ENCODE peak calls at places on chromosomes 11 and 22, in nine cellular contexts. D is left lung, C is heart right ventricle, Q is neural progenitor cell, N is psoas muscle, F is adrenal gland, W is pancreas, K is tibial artery, G is tibial nerve. L is an unnamed sample.

GRCh38 chr11:64379160-64379559 is 20.2 kb downstream of the RPS6KA4 start:
- DNase-seq in D (no peak), C (no peak), Q (no peak), N (no peak), F (no peak), W (no peak), K (no peak), G (no peak), L (no peak)

GRCh38 chr11:36268337-36268931 is 20.8 kb downstream of the COMMD9 start:
- DNase-seq in D (no peak), C (no peak), Q (no peak), N (no peak), F (no peak), W (no peak), K (no peak), G (no peak), L (no peak)

GRCh38 chr11:45298718-45299117 is 12.6 kb upstream of the SYT13 start:
- DNase-seq in D (no peak), C (no peak), Q (peak; percentile 20), N (no peak), F (no peak), W (no peak), K (no peak), G (no peak), L (no peak)

GRCh38 chr11:115848614-115849013 is 344.4 kb upstream of the CADM1 start:
- DNase-seq in D (no peak), C (no peak), Q (no peak), N (no peak), F (no peak), W (no peak), K (no peak), G (no peak), L (no peak)

GRCh38 chr11:69951821-69952590 is 126.1 kb upstream of the ANO1 start:
- DNase-seq in D (peak; percentile 50), C (no peak), Q (no peak), N (peak; percentile 23), F (no peak), W (no peak), K (no peak), G (no peak), L (no peak)

GRCh38 chr11:95429376-95429907 is 198.4 kb upstream of the SESN3 start:
- DNase-seq in D (no peak), C (no peak), Q (no peak), N (no peak), F (no peak), W (no peak), K (no peak), G (no peak), L (no peak)

GRCh38 chr11:73875840-73876239 is 806 bp downstream of the COA4 start:
- DNase-seq in D (no peak), C (no peak), Q (peak; percentile 51), N (no peak), F (no peak), W (no peak), K (no peak), G (no peak), L (no peak)

GRCh38 chr11:28243596-28243995 is 135.4 kb downstream of the METTL15 start:
- DNase-seq in D (no peak), C (no peak), Q (no peak), N (no peak), F (no peak), W (no peak), K (no peak), G (no peak), L (no peak)

GRCh38 chr11:15927866-15928217 is 428.5 kb downstream of the SOX6 start:
- DNase-seq in D (no peak), C (no peak), Q (no peak), N (no peak), F (no peak), W (no peak), K (no peak), G (no peak), L (no peak)

GRCh38 chr11:114738954-114739353 is 60.6 kb downstream of the NXPE2 start:
- DNase-seq in D (no peak), C (peak; percentile 16), Q (peak; percentile 71), N (peak; percentile 57), F (peak; percentile 18), W (no peak), K (no peak), G (no peak), L (peak; percentile 12)

GRCh38 chr22:50259302-50259701 is 2.2 kb downstream of the MAPK12 start:
- DNase-seq in D (no peak), C (no peak), Q (no peak), N (no peak), F (no peak), W (no peak), K (no peak), G (no peak), L (no peak)

GRCh38 chr11:44427432-44427831 is 117.5 kb upstream of the ALX4 start:
- DNase-seq in D (no peak), C (no peak), Q (peak; percentile 26), N (no peak), F (no peak), W (no peak), K (no peak), G (no peak), L (no peak)

DNA sequence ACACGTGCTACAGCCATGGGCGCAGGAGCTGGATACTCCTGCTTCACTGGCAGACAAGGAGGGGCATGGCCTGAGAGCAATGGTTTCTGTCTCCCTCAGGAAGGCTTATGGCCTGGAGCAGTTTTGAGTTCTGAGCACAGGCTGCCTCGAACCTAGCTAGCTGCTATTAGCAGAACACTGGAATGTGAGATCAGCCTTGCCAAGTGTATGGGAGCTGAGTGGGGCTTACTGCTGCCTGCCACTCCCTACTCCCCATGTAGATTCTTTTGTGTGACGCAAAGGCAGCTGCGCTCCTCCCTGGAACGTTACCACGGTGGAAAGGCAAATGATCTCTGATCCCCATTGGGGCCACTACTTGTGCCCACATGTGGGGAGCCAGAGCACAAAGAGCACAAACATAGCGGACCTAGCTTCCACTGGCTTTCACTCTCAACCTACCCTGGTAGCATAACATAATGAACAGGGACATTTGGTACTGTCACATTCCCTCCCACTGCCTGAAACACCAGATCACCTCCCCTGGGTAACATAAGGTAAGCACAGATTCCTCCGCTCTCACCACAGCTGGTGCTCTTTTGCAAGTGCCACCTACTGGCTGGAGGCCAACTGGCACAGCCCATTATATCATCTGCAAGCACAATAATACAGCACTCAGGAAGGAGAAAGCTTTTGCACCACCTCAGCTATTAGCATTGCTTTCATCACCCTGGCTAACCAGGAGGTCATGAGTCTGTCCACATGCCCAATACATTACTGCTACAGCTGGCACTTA is 84.6 kb upstream of the GUCY1A2 start:
- DNase-seq in D (peak; percentile 15), C (no peak), Q (no peak), N (no peak), F (peak; percentile 38), W (no peak), K (no peak), G (no peak), L (peak; percentile 27)
- TF ChIP-seq CTCF in D (no peak), C (no peak), Q (no peak), N (no peak), F (no peak), W (no peak), K (no peak), G (no peak), L (no peak)

DNA sequence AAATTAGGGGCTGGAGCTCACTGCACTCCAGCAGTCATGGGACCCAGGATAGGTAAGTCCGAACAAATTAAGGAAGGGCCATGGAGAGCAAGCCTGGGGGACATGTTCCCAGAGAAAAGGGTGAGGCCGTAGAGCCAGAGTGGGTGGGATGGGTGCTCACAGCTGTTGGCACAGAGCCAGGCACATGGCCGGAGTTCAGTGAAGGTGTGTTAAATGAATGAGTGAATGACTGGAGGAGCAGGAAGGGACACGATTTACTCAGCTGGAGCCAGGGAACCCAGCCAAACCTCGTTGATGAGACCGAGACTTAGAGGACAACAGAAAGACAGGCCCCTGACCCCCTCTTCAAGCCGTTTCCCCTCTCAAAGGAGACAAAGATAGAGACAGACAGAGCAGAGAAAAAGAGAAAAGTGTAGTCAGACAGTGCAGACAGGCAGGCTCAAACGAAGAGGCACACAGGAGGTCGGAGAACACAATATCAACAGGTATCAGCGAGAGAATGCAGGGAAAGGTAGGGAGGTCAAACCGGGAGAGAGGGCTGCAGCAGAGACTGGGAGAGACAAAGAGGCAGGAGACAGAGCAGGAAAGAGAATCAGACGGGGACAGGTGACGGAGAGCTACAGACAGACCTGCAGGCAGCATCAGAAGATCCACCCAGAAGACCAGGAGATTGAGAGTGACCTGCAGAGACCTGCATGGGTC is 590 bp downstream of the SLCO2B1 start:
- DNase-seq in D (no peak), C (no peak), Q (no peak), N (no peak), F (no peak), W (peak; percentile 87), K (no peak), G (no peak), L (no peak)
- H3K27ac ChIP-seq in D (peak overlapping the region; percentile 26), C (peak overlapping the region; percentile 69), Q (no peak overlapping the region), N (no peak overlapping the region), F (no peak overlapping the region), W (peak overlapping the region; percentile 78), K (no peak overlapping the region), G (peak overlapping the region; percentile 70), L (peak overlapping the region; percentile 65)

GRCh38 chr11:2650343-2650867 is 49.4 kb downstream of the KCNQ1OT1 start:
- DNase-seq in D (no peak), C (no peak), Q (no peak), N (no peak), F (no peak), W (no peak), K (no peak), G (no peak), L (no peak)

GRCh38 chr11:2651054-2651617 is 48.7 kb downstream of the KCNQ1OT1 start:
- DNase-seq in D (no peak), C (no peak), Q (no peak), N (no peak), F (no peak), W (no peak), K (no peak), G (no peak), L (no peak)

GRCh38 chr11:2647953-2648352 is 51.8 kb downstream of the KCNQ1OT1 start:
- DNase-seq in D (no peak), C (no peak), Q (no peak), N (no peak), F (no peak), W (no peak), K (no peak), G (no peak), L (no peak)

GRCh38 chr11:2649400-2649799 is 50.4 kb downstream of the KCNQ1OT1 start:
- DNase-seq in D (no peak), C (no peak), Q (no peak), N (no peak), F (no peak), W (no peak), K (no peak), G (no peak), L (no peak)

DNA sequence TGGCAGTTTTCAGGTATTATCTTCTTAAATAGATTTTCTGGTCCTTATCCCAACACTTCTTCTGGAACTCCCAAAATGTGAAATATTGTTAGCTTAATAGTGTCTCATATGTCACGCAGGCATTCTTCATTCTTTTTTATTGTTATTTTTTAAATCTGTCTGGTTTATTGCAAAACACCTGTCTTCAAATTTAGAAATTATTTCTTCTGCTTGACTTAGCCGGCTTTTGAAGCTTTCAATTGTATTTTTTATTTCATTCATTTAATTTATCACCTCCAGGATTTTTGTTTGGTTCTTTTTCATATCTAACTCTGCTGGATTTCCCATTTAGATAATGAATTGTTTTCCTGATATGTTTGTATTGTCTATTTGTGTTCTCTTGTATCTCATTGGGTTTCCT is 49.9 kb downstream of the KCNQ1OT1 start:
- DNase-seq in D (no peak), C (no peak), Q (no peak), N (no peak), F (no peak), W (no peak), K (no peak), G (no peak), L (no peak)
- H3K9me3 ChIP-seq in D (no peaks in the 10 kb centered on the region), C (peaks cover 70% of the 10 kb centered on the region), Q (peaks cover 42% of the 10 kb centered on the region), N (peaks cover 57% of the 10 kb centered on the region), F (peaks cover 26% of the 10 kb centered on the region), W (no peaks in the 10 kb centered on the region), K (peaks cover 90% of the 10 kb centered on the region), G (peaks cover 6% of the 10 kb centered on the region), L (peaks cover 70% of the 10 kb centered on the region)

GRCh38 chr11:134532921-134533421 is 120.9 kb upstream of the B3GAT1 start:
- DNase-seq in D (no peak), C (peak; percentile 2), Q (no peak), N (peak; percentile 26), F (no peak), W (no peak), K (peak; percentile 28), G (no peak), L (no peak)
- TF ChIP-seq CTCF in D (no peak), C (no peak), Q (no peak), N (no peak), F (no peak), W (no peak), K (no peak), G (no peak), L (no peak)